ENCODE peak calls at places on chromosomes 5 and 9, in ten cellular contexts. One of them, this sample, is unnamed.

GRCh38 chr9:134604834-134605233 is 36.8 kb upstream of the COL5A1 start:
- DNase-seq in dorsolateral prefrontal cortex: no peak
- DNase-seq in stimulated activated CD4-positive, alpha-beta T cell treated with anti-CD3 and anti-CD28 coated beads, Interleukin-2, amount 100 ng/mL, for 48 hours: no peak
- DNase-seq in activated CD4-positive, alpha-beta T cell treated with anti-CD3 and anti-CD28 coated beads for 48 hours: no peak
- DNase-seq in right cardiac atrium: peak; percentile 31
- DNase-seq in bronchial epithelial cell: no peak
- DNase-seq in Daoy: no peak
- DNase-seq in cardiac fibroblast: no peak
- DNase-seq in progenitor cell of endocrine pancreas: no peak
- DNase-seq in uterus: peak; percentile 9
- DNase-seq in this sample: no peak

GRCh38 chr9:95605087-95605486 is 88.3 kb upstream of the PTCH1 start:
- DNase-seq in progenitor cell of endocrine pancreas: no peak
- DNase-seq in cardiac fibroblast: no peak
- DNase-seq in bronchial epithelial cell: no peak
- DNase-seq in uterus: no peak
- DNase-seq in activated CD4-positive, alpha-beta T cell treated with anti-CD3 and anti-CD28 coated beads for 48 hours: no peak
- DNase-seq in dorsolateral prefrontal cortex: no peak
- DNase-seq in Daoy: no peak
- DNase-seq in right cardiac atrium: no peak
- DNase-seq in stimulated activated CD4-positive, alpha-beta T cell treated with anti-CD3 and anti-CD28 coated beads, Interleukin-2, amount 100 ng/mL, for 48 hours: no peak
- DNase-seq in this sample: no peak

GRCh38 chr5:36160617-36161016 is 8.7 kb downstream of the SKP2 start:
- DNase-seq in right cardiac atrium: no peak
- DNase-seq in Daoy: no peak
- DNase-seq in stimulated activated CD4-positive, alpha-beta T cell treated with anti-CD3 and anti-CD28 coated beads, Interleukin-2, amount 100 ng/mL, for 48 hours: no peak
- DNase-seq in cardiac fibroblast: no peak
- DNase-seq in bronchial epithelial cell: no peak
- DNase-seq in dorsolateral prefrontal cortex: no peak
- DNase-seq in progenitor cell of endocrine pancreas: no peak
- DNase-seq in activated CD4-positive, alpha-beta T cell treated with anti-CD3 and anti-CD28 coated beads for 48 hours: no peak
- DNase-seq in uterus: no peak
- DNase-seq in this sample: no peak

GRCh38 chr5:54904425-54904824 is 81.0 kb downstream of the ESM1 start:
- DNase-seq in dorsolateral prefrontal cortex: no peak
- DNase-seq in right cardiac atrium: no peak
- DNase-seq in cardiac fibroblast: peak; percentile 72
- DNase-seq in stimulated activated CD4-positive, alpha-beta T cell treated with anti-CD3 and anti-CD28 coated beads, Interleukin-2, amount 100 ng/mL, for 48 hours: no peak
- DNase-seq in activated CD4-positive, alpha-beta T cell treated with anti-CD3 and anti-CD28 coated beads for 48 hours: no peak
- DNase-seq in Daoy: peak; percentile 43
- DNase-seq in uterus: no peak
- DNase-seq in progenitor cell of endocrine pancreas: no peak
- DNase-seq in bronchial epithelial cell: peak; percentile 51
- DNase-seq in this sample: no peak

GRCh38 chr9:36902861-36903524 is 131.1 kb downstream of the PAX5 start:
- DNase-seq in uterus: no peak
- DNase-seq in Daoy: no peak
- DNase-seq in stimulated activated CD4-positive, alpha-beta T cell treated with anti-CD3 and anti-CD28 coated beads, Interleukin-2, amount 100 ng/mL, for 48 hours: no peak
- DNase-seq in progenitor cell of endocrine pancreas: no peak
- DNase-seq in activated CD4-positive, alpha-beta T cell treated with anti-CD3 and anti-CD28 coated beads for 48 hours: no peak
- DNase-seq in bronchial epithelial cell: no peak
- DNase-seq in right cardiac atrium: no peak
- DNase-seq in cardiac fibroblast: no peak
- DNase-seq in dorsolateral prefrontal cortex: no peak
- DNase-seq in this sample: no peak

GRCh38 chr5:175567954-175568353 is 89.6 kb downstream of the SFXN1 start:
- DNase-seq in bronchial epithelial cell: no peak
- DNase-seq in activated CD4-positive, alpha-beta T cell treated with anti-CD3 and anti-CD28 coated beads for 48 hours: no peak
- DNase-seq in cardiac fibroblast: no peak
- DNase-seq in uterus: no peak
- DNase-seq in stimulated activated CD4-positive, alpha-beta T cell treated with anti-CD3 and anti-CD28 coated beads, Interleukin-2, amount 100 ng/mL, for 48 hours: no peak
- DNase-seq in Daoy: no peak
- DNase-seq in progenitor cell of endocrine pancreas: no peak
- DNase-seq in right cardiac atrium: no peak
- DNase-seq in dorsolateral prefrontal cortex: no peak
- DNase-seq in this sample: no peak

GRCh38 chr5:139630855-139631254 is 17.3 kb upstream of the CXXC5 start:
- DNase-seq in uterus: no peak
- DNase-seq in stimulated activated CD4-positive, alpha-beta T cell treated with anti-CD3 and anti-CD28 coated beads, Interleukin-2, amount 100 ng/mL, for 48 hours: no peak
- DNase-seq in right cardiac atrium: no peak
- DNase-seq in activated CD4-positive, alpha-beta T cell treated with anti-CD3 and anti-CD28 coated beads for 48 hours: no peak
- DNase-seq in bronchial epithelial cell: no peak
- DNase-seq in dorsolateral prefrontal cortex: no peak
- DNase-seq in cardiac fibroblast: no peak
- DNase-seq in Daoy: no peak
- DNase-seq in progenitor cell of endocrine pancreas: no peak
- DNase-seq in this sample: no peak

GRCh38 chr9:78314953-78315870 is 18.3 kb downstream of the PSAT1 start:
- DNase-seq in dorsolateral prefrontal cortex: no peak
- DNase-seq in bronchial epithelial cell: no peak
- DNase-seq in right cardiac atrium: no peak
- DNase-seq in activated CD4-positive, alpha-beta T cell treated with anti-CD3 and anti-CD28 coated beads for 48 hours: no peak
- DNase-seq in uterus: no peak
- DNase-seq in cardiac fibroblast: peak; percentile 63
- DNase-seq in Daoy: no peak
- DNase-seq in progenitor cell of endocrine pancreas: no peak
- DNase-seq in stimulated activated CD4-positive, alpha-beta T cell treated with anti-CD3 and anti-CD28 coated beads, Interleukin-2, amount 100 ng/mL, for 48 hours: no peak
- DNase-seq in this sample: no peak

GRCh38 chr9:228929-229695 is 14.4 kb downstream of the DOCK8 start:
- DNase-seq in cardiac fibroblast: no peak
- DNase-seq in right cardiac atrium: no peak
- DNase-seq in stimulated activated CD4-positive, alpha-beta T cell treated with anti-CD3 and anti-CD28 coated beads, Interleukin-2, amount 100 ng/mL, for 48 hours: no peak
- DNase-seq in uterus: no peak
- DNase-seq in bronchial epithelial cell: no peak
- DNase-seq in activated CD4-positive, alpha-beta T cell treated with anti-CD3 and anti-CD28 coated beads for 48 hours: no peak
- DNase-seq in progenitor cell of endocrine pancreas: no peak
- DNase-seq in Daoy: no peak
- DNase-seq in dorsolateral prefrontal cortex: no peak
- DNase-seq in this sample: no peak

GRCh38 chr9:92589918-92590317 is 54.1 kb upstream of the ECM2 start:
- DNase-seq in bronchial epithelial cell: no peak
- DNase-seq in Daoy: no peak
- DNase-seq in progenitor cell of endocrine pancreas: no peak
- DNase-seq in activated CD4-positive, alpha-beta T cell treated with anti-CD3 and anti-CD28 coated beads for 48 hours: no peak
- DNase-seq in uterus: no peak
- DNase-seq in dorsolateral prefrontal cortex: no peak
- DNase-seq in cardiac fibroblast: no peak
- DNase-seq in right cardiac atrium: no peak
- DNase-seq in stimulated activated CD4-positive, alpha-beta T cell treated with anti-CD3 and anti-CD28 coated beads, Interleukin-2, amount 100 ng/mL, for 48 hours: no peak
- DNase-seq in this sample: no peak

GRCh38 chr9:114301798-114302565 is 20.9 kb upstream of the ORM1 start:
- DNase-seq in right cardiac atrium: no peak
- DNase-seq in activated CD4-positive, alpha-beta T cell treated with anti-CD3 and anti-CD28 coated beads for 48 hours: no peak
- DNase-seq in progenitor cell of endocrine pancreas: no peak
- DNase-seq in Daoy: no peak
- DNase-seq in cardiac fibroblast: no peak
- DNase-seq in bronchial epithelial cell: no peak
- DNase-seq in dorsolateral prefrontal cortex: no peak
- DNase-seq in stimulated activated CD4-positive, alpha-beta T cell treated with anti-CD3 and anti-CD28 coated beads, Interleukin-2, amount 100 ng/mL, for 48 hours: no peak
- DNase-seq in uterus: no peak
- DNase-seq in this sample: no peak

GRCh38 chr5:123037104-123037418 is 536 bp upstream of the PPIC start:
- DNase-seq in right cardiac atrium: no peak
- DNase-seq in cardiac fibroblast: no peak
- DNase-seq in dorsolateral prefrontal cortex: no peak
- DNase-seq in uterus: no peak
- DNase-seq in stimulated activated CD4-positive, alpha-beta T cell treated with anti-CD3 and anti-CD28 coated beads, Interleukin-2, amount 100 ng/mL, for 48 hours: no peak
- DNase-seq in activated CD4-positive, alpha-beta T cell treated with anti-CD3 and anti-CD28 coated beads for 48 hours: no peak
- DNase-seq in progenitor cell of endocrine pancreas: no peak
- DNase-seq in bronchial epithelial cell: no peak
- DNase-seq in Daoy: no peak
- DNase-seq in this sample: no peak

GRCh38 chr5:93294996-93295395 is 286.0 kb downstream of the NR2F1-AS1 start:
- DNase-seq in Daoy: no peak
- DNase-seq in dorsolateral prefrontal cortex: no peak
- DNase-seq in cardiac fibroblast: no peak
- DNase-seq in right cardiac atrium: no peak
- DNase-seq in progenitor cell of endocrine pancreas: no peak
- DNase-seq in activated CD4-positive, alpha-beta T cell treated with anti-CD3 and anti-CD28 coated beads for 48 hours: no peak
- DNase-seq in uterus: no peak
- DNase-seq in bronchial epithelial cell: no peak
- DNase-seq in stimulated activated CD4-positive, alpha-beta T cell treated with anti-CD3 and anti-CD28 coated beads, Interleukin-2, amount 100 ng/mL, for 48 hours: no peak
- DNase-seq in this sample: no peak

GRCh38 chr9:114110180-114110579 is 11.1 kb upstream of the KIF12 start:
- DNase-seq in progenitor cell of endocrine pancreas: no peak
- DNase-seq in activated CD4-positive, alpha-beta T cell treated with anti-CD3 and anti-CD28 coated beads for 48 hours: no peak
- DNase-seq in right cardiac atrium: no peak
- DNase-seq in Daoy: peak; percentile 26
- DNase-seq in stimulated activated CD4-positive, alpha-beta T cell treated with anti-CD3 and anti-CD28 coated beads, Interleukin-2, amount 100 ng/mL, for 48 hours: no peak
- DNase-seq in uterus: no peak
- DNase-seq in bronchial epithelial cell: peak; percentile 73
- DNase-seq in cardiac fibroblast: peak; percentile 59
- DNase-seq in dorsolateral prefrontal cortex: no peak
- DNase-seq in this sample: no peak

GRCh38 chr9:98563212-98563907 is 145.4 kb downstream of the GABBR2 start:
- DNase-seq in cardiac fibroblast: no peak
- DNase-seq in bronchial epithelial cell: no peak
- DNase-seq in stimulated activated CD4-positive, alpha-beta T cell treated with anti-CD3 and anti-CD28 coated beads, Interleukin-2, amount 100 ng/mL, for 48 hours: no peak
- DNase-seq in progenitor cell of endocrine pancreas: no peak
- DNase-seq in dorsolateral prefrontal cortex: no peak
- DNase-seq in right cardiac atrium: no peak
- DNase-seq in activated CD4-positive, alpha-beta T cell treated with anti-CD3 and anti-CD28 coated beads for 48 hours: no peak
- DNase-seq in uterus: no peak
- DNase-seq in Daoy: no peak
- DNase-seq in this sample: no peak

GRCh38 chr9:113674436-113674835 is 201.7 kb upstream of the ZNF618 start:
- DNase-seq in dorsolateral prefrontal cortex: no peak
- DNase-seq in cardiac fibroblast: peak; percentile 63
- DNase-seq in uterus: no peak
- DNase-seq in bronchial epithelial cell: no peak
- DNase-seq in Daoy: peak; percentile 77
- DNase-seq in activated CD4-positive, alpha-beta T cell treated with anti-CD3 and anti-CD28 coated beads for 48 hours: no peak
- DNase-seq in progenitor cell of endocrine pancreas: no peak
- DNase-seq in stimulated activated CD4-positive, alpha-beta T cell treated with anti-CD3 and anti-CD28 coated beads, Interleukin-2, amount 100 ng/mL, for 48 hours: no peak
- DNase-seq in right cardiac atrium: no peak
- DNase-seq in this sample: no peak

GRCh38 chr5:34531736-34532135 is 124.4 kb upstream of the RAI14 start:
- DNase-seq in uterus: no peak
- DNase-seq in stimulated activated CD4-positive, alpha-beta T cell treated with anti-CD3 and anti-CD28 coated beads, Interleukin-2, amount 100 ng/mL, for 48 hours: no peak
- DNase-seq in Daoy: no peak
- DNase-seq in progenitor cell of endocrine pancreas: no peak
- DNase-seq in dorsolateral prefrontal cortex: no peak
- DNase-seq in cardiac fibroblast: peak; percentile 57
- DNase-seq in right cardiac atrium: no peak
- DNase-seq in activated CD4-positive, alpha-beta T cell treated with anti-CD3 and anti-CD28 coated beads for 48 hours: no peak
- DNase-seq in bronchial epithelial cell: no peak
- DNase-seq in this sample: no peak

GRCh38 chr5:179596421-179596820 is 27.1 kb downstream of the HNRNPH1 start:
- DNase-seq in stimulated activated CD4-positive, alpha-beta T cell treated with anti-CD3 and anti-CD28 coated beads, Interleukin-2, amount 100 ng/mL, for 48 hours: no peak
- DNase-seq in right cardiac atrium: no peak
- DNase-seq in Daoy: no peak
- DNase-seq in dorsolateral prefrontal cortex: no peak
- DNase-seq in activated CD4-positive, alpha-beta T cell treated with anti-CD3 and anti-CD28 coated beads for 48 hours: no peak
- DNase-seq in cardiac fibroblast: no peak
- DNase-seq in bronchial epithelial cell: no peak
- DNase-seq in uterus: no peak
- DNase-seq in progenitor cell of endocrine pancreas: no peak
- DNase-seq in this sample: no peak

GRCh38 chr5:89871906-89872305 is 537.6 kb downstream of the CETN3 start:
- DNase-seq in stimulated activated CD4-positive, alpha-beta T cell treated with anti-CD3 and anti-CD28 coated beads, Interleukin-2, amount 100 ng/mL, for 48 hours: no peak
- DNase-seq in dorsolateral prefrontal cortex: no peak
- DNase-seq in progenitor cell of endocrine pancreas: no peak
- DNase-seq in cardiac fibroblast: no peak
- DNase-seq in uterus: no peak
- DNase-seq in activated CD4-positive, alpha-beta T cell treated with anti-CD3 and anti-CD28 coated beads for 48 hours: no peak
- DNase-seq in right cardiac atrium: no peak
- DNase-seq in Daoy: no peak
- DNase-seq in bronchial epithelial cell: peak; percentile 67
- DNase-seq in this sample: no peak

GRCh38 chr5:69231851-69232250 is 2.8 kb upstream of the CDK7 start:
- DNase-seq in uterus: no peak
- DNase-seq in bronchial epithelial cell: peak; percentile 65
- DNase-seq in right cardiac atrium: no peak
- DNase-seq in activated CD4-positive, alpha-beta T cell treated with anti-CD3 and anti-CD28 coated beads for 48 hours: no peak
- DNase-seq in Daoy: peak; percentile 44
- DNase-seq in stimulated activated CD4-positive, alpha-beta T cell treated with anti-CD3 and anti-CD28 coated beads, Interleukin-2, amount 100 ng/mL, for 48 hours: no peak
- DNase-seq in dorsolateral prefrontal cortex: no peak
- DNase-seq in cardiac fibroblast: no peak
- DNase-seq in progenitor cell of endocrine pancreas: no peak
- DNase-seq in this sample: no peak

GRCh38 chr5:169548315-169548714 is 35.3 kb upstream of the SPDL1 start:
- DNase-seq in bronchial epithelial cell: peak; percentile 57
- DNase-seq in Daoy: peak; percentile 57
- DNase-seq in cardiac fibroblast: peak; percentile 75
- DNase-seq in uterus: no peak
- DNase-seq in right cardiac atrium: no peak
- DNase-seq in activated CD4-positive, alpha-beta T cell treated with anti-CD3 and anti-CD28 coated beads for 48 hours: no peak
- DNase-seq in stimulated activated CD4-positive, alpha-beta T cell treated with anti-CD3 and anti-CD28 coated beads, Interleukin-2, amount 100 ng/mL, for 48 hours: no peak
- DNase-seq in progenitor cell of endocrine pancreas: no peak
- DNase-seq in dorsolateral prefrontal cortex: no peak
- DNase-seq in this sample: no peak

GRCh38 chr9:7368410-7369292 is 430.9 kb downstream of the DMAC1 start:
- DNase-seq in progenitor cell of endocrine pancreas: no peak
- DNase-seq in dorsolateral prefrontal cortex: no peak
- DNase-seq in cardiac fibroblast: peak; percentile 95
- DNase-seq in Daoy: no peak
- DNase-seq in right cardiac atrium: no peak
- DNase-seq in bronchial epithelial cell: peak; percentile 27
- DNase-seq in activated CD4-positive, alpha-beta T cell treated with anti-CD3 and anti-CD28 coated beads for 48 hours: no peak
- DNase-seq in stimulated activated CD4-positive, alpha-beta T cell treated with anti-CD3 and anti-CD28 coated beads, Interleukin-2, amount 100 ng/mL, for 48 hours: no peak
- DNase-seq in uterus: no peak
- DNase-seq in this sample: no peak

GRCh38 chr9:72154468-72155281 is 5.4 kb downstream of the GDA start:
- DNase-seq in bronchial epithelial cell: peak; percentile 56
- DNase-seq in cardiac fibroblast: no peak
- DNase-seq in right cardiac atrium: no peak
- DNase-seq in activated CD4-positive, alpha-beta T cell treated with anti-CD3 and anti-CD28 coated beads for 48 hours: no peak
- DNase-seq in Daoy: peak; percentile 62
- DNase-seq in dorsolateral prefrontal cortex: no peak
- DNase-seq in stimulated activated CD4-positive, alpha-beta T cell treated with anti-CD3 and anti-CD28 coated beads, Interleukin-2, amount 100 ng/mL, for 48 hours: no peak
- DNase-seq in progenitor cell of endocrine pancreas: no peak
- DNase-seq in uterus: no peak
- DNase-seq in this sample: peak; percentile 29

GRCh38 chr9:137679249-137679648 is 60.4 kb downstream of the EHMT1 start:
- DNase-seq in Daoy: no peak
- DNase-seq in cardiac fibroblast: no peak
- DNase-seq in activated CD4-positive, alpha-beta T cell treated with anti-CD3 and anti-CD28 coated beads for 48 hours: no peak
- DNase-seq in right cardiac atrium: no peak
- DNase-seq in stimulated activated CD4-positive, alpha-beta T cell treated with anti-CD3 and anti-CD28 coated beads, Interleukin-2, amount 100 ng/mL, for 48 hours: no peak
- DNase-seq in uterus: no peak
- DNase-seq in bronchial epithelial cell: no peak
- DNase-seq in dorsolateral prefrontal cortex: no peak
- DNase-seq in progenitor cell of endocrine pancreas: no peak
- DNase-seq in this sample: no peak

GRCh38 chr5:179699640-179700298 is 1.0 kb downstream of the CANX start:
- DNase-seq in bronchial epithelial cell: peak; percentile 41
- DNase-seq in uterus: no peak
- DNase-seq in Daoy: peak; percentile 22
- DNase-seq in activated CD4-positive, alpha-beta T cell treated with anti-CD3 and anti-CD28 coated beads for 48 hours: peak; percentile 68
- DNase-seq in progenitor cell of endocrine pancreas: no peak
- DNase-seq in stimulated activated CD4-positive, alpha-beta T cell treated with anti-CD3 and anti-CD28 coated beads, Interleukin-2, amount 100 ng/mL, for 48 hours: peak; percentile 23
- DNase-seq in right cardiac atrium: no peak
- DNase-seq in dorsolateral prefrontal cortex: no peak
- DNase-seq in cardiac fibroblast: peak; percentile 40
- DNase-seq in this sample: peak; percentile 44

GRCh38 chr5:101012880-101013279 is 109.8 kb upstream of the ST8SIA4 start:
- DNase-seq in uterus: no peak
- DNase-seq in Daoy: no peak
- DNase-seq in progenitor cell of endocrine pancreas: no peak
- DNase-seq in right cardiac atrium: no peak
- DNase-seq in bronchial epithelial cell: no peak
- DNase-seq in stimulated activated CD4-positive, alpha-beta T cell treated with anti-CD3 and anti-CD28 coated beads, Interleukin-2, amount 100 ng/mL, for 48 hours: no peak
- DNase-seq in activated CD4-positive, alpha-beta T cell treated with anti-CD3 and anti-CD28 coated beads for 48 hours: no peak
- DNase-seq in dorsolateral prefrontal cortex: no peak
- DNase-seq in cardiac fibroblast: no peak
- DNase-seq in this sample: no peak

GRCh38 chr9:80550181-80550580 is 978.4 kb downstream of the TLE4 start:
- DNase-seq in progenitor cell of endocrine pancreas: no peak
- DNase-seq in cardiac fibroblast: no peak
- DNase-seq in activated CD4-positive, alpha-beta T cell treated with anti-CD3 and anti-CD28 coated beads for 48 hours: no peak
- DNase-seq in right cardiac atrium: no peak
- DNase-seq in stimulated activated CD4-positive, alpha-beta T cell treated with anti-CD3 and anti-CD28 coated beads, Interleukin-2, amount 100 ng/mL, for 48 hours: no peak
- DNase-seq in bronchial epithelial cell: no peak
- DNase-seq in dorsolateral prefrontal cortex: no peak
- DNase-seq in uterus: no peak
- DNase-seq in Daoy: no peak
- DNase-seq in this sample: no peak

GRCh38 chr5:56633950-56634349 is 181.4 kb upstream of the MAP3K1 start:
- DNase-seq in cardiac fibroblast: no peak
- DNase-seq in bronchial epithelial cell: no peak
- DNase-seq in right cardiac atrium: no peak
- DNase-seq in uterus: no peak
- DNase-seq in progenitor cell of endocrine pancreas: no peak
- DNase-seq in dorsolateral prefrontal cortex: no peak
- DNase-seq in Daoy: no peak
- DNase-seq in stimulated activated CD4-positive, alpha-beta T cell treated with anti-CD3 and anti-CD28 coated beads, Interleukin-2, amount 100 ng/mL, for 48 hours: no peak
- DNase-seq in activated CD4-positive, alpha-beta T cell treated with anti-CD3 and anti-CD28 coated beads for 48 hours: no peak
- DNase-seq in this sample: no peak

This sample was measured in HuH-7.5.